ENCODE peak calls at places on chromosomes 3 and 15, in eight cellular contexts. N is AG04450, P is right atrium auricular region, Q is fibroblast of lung, A is AG09309, I is mucosa of descending colon, R is body of pancreas, X is hepatocyte. E is an unnamed sample.

GRCh38 chr3:100354850-100355249 is 20.3 kb downstream of the NIT2 start:
- DNase-seq in N (no peak), P (no peak), Q (no peak), A (no peak), I (no peak), R (no peak), X (no peak), E (peak)

GRCh38 chr3:43171770-43172169 is 65.9 kb upstream of the POMGNT2 start:
- DNase-seq in N (no peak), P (no peak), Q (peak), A (no peak), I (no peak), R (no peak), X (no peak), E (peak)

GRCh38 chr15:78626611-78627010 is 5.8 kb upstream of the CHRNA3 start:
- DNase-seq in N (no peak), P (no peak), Q (no peak), A (no peak), I (no peak), R (no peak), X (no peak), E (no peak)

GRCh38 chr15:45548753-45549520 is 26.4 kb upstream of the SLC30A4 start:
- DNase-seq in N (no peak), P (no peak), Q (no peak), A (no peak), I (no peak), R (no peak), X (no peak), E (peak)

GRCh38 chr3:32303051-32303786 is 64.7 kb downstream of the CMTM8 start:
- DNase-seq in N (no peak), P (no peak), Q (peak), A (no peak), I (no peak), R (no peak), X (no peak), E (peak)

GRCh38 chr3:187027531-187027936 is 97.2 kb downstream of the ST6GAL1 start:
- DNase-seq in N (no peak), P (no peak), Q (no peak), A (no peak), I (peak), R (no peak), X (no peak), E (no peak)

GRCh38 chr3:128587391-128587790 is 63.2 kb downstream of the RPN1 start:
- DNase-seq in N (no peak), P (no peak), Q (no peak), A (no peak), I (no peak), R (no peak), X (no peak), E (no peak)

GRCh38 chr15:101476756-101477155 is 12.8 kb downstream of the PCSK6 start:
- DNase-seq in N (no peak), P (no peak), Q (no peak), A (no peak), I (no peak), R (no peak), X (no peak), E (no peak)

GRCh38 chr15:68797589-68798377 is 22.9 kb downstream of the ANP32A start:
- DNase-seq in N (no peak), P (no peak), Q (no peak), A (no peak), I (no peak), R (no peak), X (no peak), E (no peak)

GRCh38 chr3:41202834-41203345 is 3.6 kb downstream of the CTNNB1 start:
- DNase-seq in N (no peak), P (no peak), Q (peak), A (no peak), I (peak), R (no peak), X (peak), E (peak)

DNA sequence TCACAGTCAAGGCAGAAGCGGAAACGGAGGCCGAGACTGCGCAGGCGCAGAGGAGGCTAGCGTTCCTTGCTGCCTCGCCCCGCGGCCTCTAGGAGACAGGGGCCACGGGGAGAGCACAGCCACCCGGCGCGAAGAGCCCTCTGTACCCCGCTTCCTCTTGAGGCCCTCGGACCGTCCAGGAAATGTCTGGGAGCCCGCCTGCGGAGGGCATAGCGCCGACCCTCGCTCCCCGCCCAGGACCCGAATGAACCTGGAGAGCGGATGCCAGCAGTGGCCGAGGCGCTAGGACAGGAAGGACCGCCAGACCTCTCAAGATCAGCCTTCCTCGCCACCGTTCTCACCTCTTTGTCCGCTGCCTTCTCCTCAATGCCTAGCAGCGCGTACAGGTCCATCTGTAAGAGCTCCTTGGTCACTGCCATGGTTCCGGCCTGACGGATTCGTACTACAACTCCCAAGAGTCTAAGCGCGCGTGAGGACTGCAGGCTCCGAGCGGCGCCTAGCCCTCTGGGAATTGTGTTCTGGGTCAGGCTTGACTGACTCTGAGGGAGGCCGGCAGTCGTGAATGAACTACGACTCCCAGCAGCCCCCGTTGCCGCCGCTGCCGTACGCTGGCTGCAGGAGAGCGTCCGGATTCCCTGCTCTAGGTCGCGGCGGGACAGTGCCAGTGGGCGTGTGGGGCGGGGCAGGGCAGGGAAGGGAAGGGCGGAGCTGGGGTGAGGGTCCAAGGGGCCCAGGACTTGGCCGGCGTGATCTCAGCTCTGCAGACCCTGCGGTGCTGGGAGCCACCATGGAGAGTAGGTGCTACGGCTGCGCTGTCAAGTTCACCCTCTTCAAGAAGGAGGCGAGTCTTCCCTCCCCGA is at the start of the genes DNAJC17 and ZFYVE19:
- DNase-seq in N (peak), P (peak), Q (peak), A (peak), I (peak), R (peak), X (peak), E (peak)
- TF ChIP-seq CTCF in N (no peak), P (no peak), Q (no peak), A (no peak), I (no peak), R (no peak), X (no peak), E (no peak)

GRCh38 chr3:52299815-52300611 is 12.4 kb downstream of the GLYCTK start:
- DNase-seq in N (no peak), P (no peak), Q (no peak), A (no peak), I (peak), R (peak), X (peak), E (peak)
- TF ChIP-seq CTCF in N (peak), P (no peak), Q (no peak), A (no peak), I (no peak), R (peak), X (peak), E (peak)

DNA sequence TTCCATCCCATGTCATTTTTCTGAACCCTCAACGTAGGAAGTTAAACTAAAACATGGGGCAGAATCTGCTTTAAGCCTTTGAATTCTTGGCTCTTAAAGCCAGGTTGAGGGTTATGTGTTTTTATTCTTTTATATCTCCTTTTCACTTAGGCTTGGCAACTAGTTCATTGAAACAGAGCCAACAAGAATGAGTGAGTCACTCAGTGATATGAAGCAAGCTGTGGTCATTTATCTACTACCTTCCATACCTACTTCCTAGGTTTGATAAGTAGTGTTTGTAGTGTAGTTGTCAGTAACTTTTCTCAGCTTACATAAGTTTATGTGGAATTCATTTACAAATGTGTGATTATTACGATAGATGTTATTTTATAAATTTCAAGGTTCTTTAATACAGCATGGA is 67.4 kb downstream of the SNRPN start:
- DNase-seq in N (no peak), P (no peak), Q (peak), A (no peak), I (no peak), R (no peak), X (no peak), E (peak)
- TF ChIP-seq CTCF in N (no peak), P (no peak), Q (no peak), A (no peak), I (no peak), R (no peak), X (no peak), E (no peak)

GRCh38 chr3:124347418-124347817 is 355.5 kb upstream of the ROPN1 start:
- DNase-seq in N (no peak), P (no peak), Q (no peak), A (no peak), I (no peak), R (no peak), X (no peak), E (no peak)

GRCh38 chr3:124346487-124346886 is 354.6 kb upstream of the ROPN1 start:
- DNase-seq in N (no peak), P (no peak), Q (no peak), A (no peak), I (no peak), R (no peak), X (no peak), E (no peak)

GRCh38 chr3:124352143-124352528 is 360.2 kb upstream of the ROPN1 start:
- DNase-seq in N (no peak), P (no peak), Q (no peak), A (no peak), I (no peak), R (no peak), X (no peak), E (no peak)

GRCh38 chr3:124345845-124346244 is 353.9 kb upstream of the ROPN1 start:
- DNase-seq in N (no peak), P (no peak), Q (no peak), A (no peak), I (no peak), R (no peak), X (no peak), E (no peak)

DNA sequence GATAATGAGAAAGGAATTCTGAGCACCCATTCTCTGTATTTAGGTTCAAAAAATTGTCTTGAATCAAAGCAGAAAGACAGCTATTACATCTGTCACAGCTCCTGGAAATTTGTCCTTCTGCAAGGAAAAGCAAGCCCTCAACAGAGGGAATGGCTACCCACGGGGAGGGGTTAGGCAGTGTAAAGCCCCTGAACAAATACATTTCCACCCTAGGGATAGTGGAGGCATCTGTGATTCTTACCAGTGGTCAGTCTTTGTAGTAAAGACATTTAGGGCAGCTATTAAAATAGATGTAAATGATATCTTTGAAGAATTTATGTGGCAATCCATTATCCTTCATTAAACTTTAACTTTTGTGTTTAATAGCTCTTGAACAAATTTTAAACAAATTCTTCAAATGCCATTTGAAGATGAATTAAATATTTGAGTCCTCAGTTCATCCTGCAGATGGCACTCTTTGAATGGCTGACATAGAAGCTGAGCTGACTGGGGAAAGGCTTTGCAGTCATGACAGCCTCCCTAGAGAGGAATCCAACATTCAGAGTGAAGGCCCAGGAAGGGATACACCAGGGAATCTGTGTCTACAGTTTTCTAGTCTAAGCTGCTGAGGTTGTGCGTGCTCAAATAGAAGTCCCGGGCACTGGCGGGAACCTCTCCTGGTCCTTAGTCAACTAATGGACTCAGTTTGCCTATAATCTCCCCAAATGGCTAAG is 359.7 kb upstream of the ROPN1 start:
- DNase-seq in N (peak), P (no peak), Q (peak), A (peak), I (peak), R (no peak), X (peak), E (peak)
- TF ChIP-seq CTCF in N (peak), P (peak), Q (peak), A (peak), I (no peak), R (peak), X (peak), E (peak)

DNA sequence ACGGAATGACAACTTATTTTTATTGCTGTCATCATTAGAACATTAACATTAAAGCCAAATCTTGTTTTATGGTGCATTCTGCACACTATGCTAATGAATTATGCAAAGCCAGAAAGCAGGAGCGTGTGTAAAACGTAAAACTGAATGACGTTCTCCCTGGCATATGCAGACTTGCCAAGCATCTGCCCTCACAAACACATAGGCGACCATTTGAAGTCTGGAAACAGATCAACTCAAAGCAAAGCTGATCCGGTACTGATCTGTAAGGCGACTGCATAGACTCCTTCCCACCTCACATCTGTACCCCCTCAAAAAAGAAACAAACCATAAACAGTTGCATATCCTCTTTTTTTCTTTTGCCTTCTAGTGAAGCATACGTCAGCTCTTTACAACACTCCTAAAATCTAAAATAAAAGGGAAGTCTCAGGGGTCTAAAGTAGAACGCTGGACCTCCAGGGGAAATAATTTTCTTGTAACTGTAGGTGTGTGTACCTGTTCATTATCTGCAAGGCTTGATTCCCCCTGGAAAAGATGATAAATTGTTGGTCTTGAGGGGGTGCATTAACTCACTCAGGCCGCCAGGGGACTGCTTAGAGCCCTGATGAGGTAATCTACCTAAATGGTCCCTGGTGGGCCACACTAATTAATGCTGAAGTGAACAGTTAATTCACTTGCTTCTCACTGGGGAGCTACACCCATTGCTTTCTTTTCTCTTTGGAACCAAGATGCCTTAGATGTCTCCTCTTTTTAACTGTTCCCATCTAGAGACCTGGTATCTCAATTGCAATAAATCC is 231.4 kb downstream of the CDIN1 start:
- DNase-seq in N (no peak), P (no peak), Q (no peak), A (no peak), I (no peak), R (no peak), X (no peak), E (peak)
- TF ChIP-seq CTCF in N (peak), P (no peak), Q (no peak), A (peak), I (no peak), R (no peak), X (peak), E (peak)

GRCh38 chr3:137079572-137079971 is 121.8 kb downstream of the IL20RB start:
- DNase-seq in N (no peak), P (no peak), Q (no peak), A (no peak), I (no peak), R (no peak), X (no peak), E (no peak)
- TF ChIP-seq CTCF in N (no peak), P (no peak), Q (no peak), A (no peak), I (no peak), R (no peak), X (no peak), E (no peak)

GRCh38 chr15:90718232-90718631 is 1.1 kb downstream of the BLM start:
- DNase-seq in N (no peak), P (no peak), Q (no peak), A (no peak), I (no peak), R (no peak), X (no peak), E (no peak)

GRCh38 chr15:90716317-90716975 is 700 bp upstream of the BLM start:
- DNase-seq in N (no peak), P (no peak), Q (peak), A (no peak), I (no peak), R (no peak), X (no peak), E (peak)

GRCh38 chr15:90713081-90713480 is 4.1 kb upstream of the BLM start:
- DNase-seq in N (no peak), P (no peak), Q (no peak), A (no peak), I (no peak), R (no peak), X (no peak), E (no peak)

GRCh38 chr15:90711842-90712241 is 5.3 kb upstream of the BLM start:
- DNase-seq in N (no peak), P (no peak), Q (no peak), A (no peak), I (no peak), R (no peak), X (no peak), E (no peak)

DNA sequence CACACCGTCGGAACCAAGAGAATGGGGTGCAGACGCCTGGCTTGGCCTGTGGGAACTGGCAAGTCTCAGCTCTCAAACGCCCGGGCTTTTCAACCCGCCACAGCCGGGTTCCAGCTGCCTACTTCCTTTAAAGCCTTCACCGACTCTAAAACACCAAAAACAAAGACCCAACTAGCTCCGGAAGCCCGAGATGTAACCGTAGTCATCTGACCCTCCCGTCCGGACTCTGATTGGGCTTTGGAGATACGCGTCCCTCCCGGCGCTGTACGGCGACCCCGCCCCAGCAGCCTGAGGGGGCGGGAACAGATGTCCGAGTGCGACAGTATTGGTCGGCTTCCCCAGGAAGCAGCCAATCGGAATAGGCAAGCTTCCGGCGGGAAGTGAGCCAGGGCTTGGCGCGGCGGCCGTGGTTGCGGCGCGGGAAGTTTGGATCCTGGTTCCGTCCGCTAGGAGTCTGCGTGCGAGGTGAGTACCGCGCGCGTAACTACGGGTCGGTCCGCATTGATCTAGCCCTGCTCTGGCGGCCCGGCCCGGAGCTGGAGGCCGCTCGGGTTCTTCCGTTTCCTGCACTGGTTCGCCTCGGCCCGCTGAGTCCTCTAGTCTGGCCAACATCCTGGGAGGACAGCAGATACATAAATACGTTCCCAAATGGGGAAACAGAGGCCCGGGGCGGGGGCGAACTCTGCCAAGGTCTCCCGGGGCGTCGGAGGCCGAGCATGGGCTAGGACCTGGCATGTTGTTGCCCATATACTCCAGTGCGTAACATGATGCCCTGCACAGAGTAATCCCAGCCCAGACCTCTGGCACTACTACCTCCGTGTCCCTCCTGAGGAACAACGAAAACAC is at the start of gene BLM:
- DNase-seq in N (peak), P (peak), Q (peak), A (peak), I (peak), R (peak), X (peak), E (peak)
- TF ChIP-seq CTCF in N (peak), P (no peak), Q (peak), A (peak), I (peak), R (peak), X (no peak), E (peak)

DNA sequence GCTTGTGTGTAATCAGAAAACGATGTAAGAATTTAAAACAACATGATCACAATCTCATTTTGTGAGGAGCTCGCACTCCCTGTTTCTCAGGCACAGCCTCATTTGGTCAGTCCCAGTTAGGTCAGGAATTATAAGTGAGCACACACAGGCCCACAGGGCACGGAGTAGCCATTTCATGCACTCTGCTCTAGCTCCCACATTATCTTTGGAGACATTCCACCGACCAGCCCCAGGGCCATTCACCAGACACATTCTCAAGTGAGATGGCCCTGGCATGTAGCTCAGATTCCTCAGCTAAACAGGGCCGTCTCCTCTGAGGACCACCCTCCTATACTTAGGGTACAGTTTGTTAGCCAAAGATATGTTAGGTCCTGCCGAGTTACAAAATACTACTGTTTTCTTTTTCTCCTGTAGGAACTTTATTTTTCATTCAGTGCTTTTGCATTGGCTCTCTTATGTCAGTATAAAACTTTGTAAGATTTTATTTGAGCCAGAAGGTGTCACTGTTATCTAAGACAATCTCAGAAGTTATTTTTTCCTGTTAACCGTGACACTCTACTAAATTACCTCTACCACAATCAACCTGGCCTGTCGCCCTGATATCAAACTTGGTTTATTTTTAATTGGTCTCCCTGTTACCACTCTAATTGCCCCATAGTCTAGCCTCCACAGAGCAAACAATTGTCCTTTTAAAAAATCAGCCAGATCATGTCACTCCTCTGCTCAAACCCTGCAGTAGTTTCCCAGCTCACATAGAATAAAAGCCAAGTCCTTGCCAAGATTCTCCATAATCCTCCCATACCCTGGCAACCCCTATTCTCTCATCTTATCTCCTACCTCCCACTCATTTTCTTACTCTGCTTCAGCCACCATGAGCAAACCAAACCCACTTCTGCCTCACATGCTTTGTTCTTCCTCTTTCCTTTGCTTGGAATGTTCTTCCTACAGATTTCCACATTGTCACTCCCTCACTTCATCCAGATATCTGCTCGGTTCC is 105.7 kb downstream of the PPP2R3A start:
- DNase-seq in N (no peak), P (peak), Q (peak), A (no peak), I (no peak), R (no peak), X (peak), E (peak)
- TF ChIP-seq CTCF in N (no peak), P (no peak), Q (no peak), A (peak), I (no peak), R (no peak), X (peak), E (no peak)